ENCODE peak calls at places on chromosome 17, in eight cellular contexts. G is lower leg skin, F is spleen, C is B cell, B is colonic mucosa, J is cardiac fibroblast, V is stomach, P is A673. H is an unnamed sample.

GRCh38 chr17:21201302-21201602 is 12.7 kb downstream of the TMEM11 start:
- DNase-seq in F (no peak), J (no peak), V (no peak), C (no peak), B (no peak), P (peak), G (no peak), H (no peak)

GRCh38 chr17:21077286-21077685 is 34.5 kb upstream of the USP22 start:
- DNase-seq in J (no peak), G (no peak), F (no peak), P (no peak), V (no peak), C (no peak), B (no peak), H (no peak)

GRCh38 chr17:50559674-50560184 is 786 bp upstream of the CACNA1G start:
- DNase-seq in G (peak), F (no peak), V (peak), B (peak), J (peak), C (peak), P (peak), H (no peak)

GRCh38 chr17:41547921-41548843 is 20.1 kb upstream of the KRT19 start:
- DNase-seq in G (peak), C (no peak), J (peak), F (no peak), V (peak), B (peak), P (peak), H (peak)

GRCh38 chr17:31564883-31565297 is 173.4 kb downstream of the RAB11FIP4 start:
- DNase-seq in V (no peak), P (no peak), J (peak), C (no peak), G (no peak), F (no peak), B (no peak), H (no peak)

GRCh38 chr17:3669548-3669947 is 936 bp downstream of the EMC6 start:
- DNase-seq in B (no peak), G (no peak), F (no peak), V (no peak), P (peak), C (no peak), J (no peak), H (no peak)

GRCh38 chr17:48307814-48308411 is 122.1 kb downstream of the SKAP1 start:
- DNase-seq in P (peak), B (peak), F (peak), V (peak), G (peak), C (peak), J (peak), H (no peak)

GRCh38 chr17:29155235-29155965 is 24.8 kb downstream of the MYO18A start:
- DNase-seq in P (no peak), V (peak), B (peak), C (no peak), F (peak), G (no peak), J (peak), H (no peak)

GRCh38 chr17:35841505-35841904 is 27.2 kb downstream of the HEATR9 start:
- DNase-seq in J (peak), F (no peak), C (no peak), P (no peak), B (no peak), V (no peak), G (no peak), H (no peak)

GRCh38 chr17:80303824-80304223 is 43.2 kb downstream of the RNF213 start:
- DNase-seq in C (no peak), G (no peak), P (no peak), F (no peak), B (no peak), V (no peak), J (no peak), H (no peak)

GRCh38 chr17:29283496-29283895 is 10.5 kb downstream of the NUFIP2 start:
- DNase-seq in P (peak), V (no peak), B (no peak), F (no peak), G (no peak), J (no peak), C (no peak), H (no peak)

GRCh38 chr17:14325618-14326167 is 24.8 kb downstream of the HS3ST3B1 start:
- DNase-seq in G (peak), P (no peak), B (no peak), F (no peak), C (no peak), J (no peak), V (no peak), H (no peak)

GRCh38 chr17:4329838-4330237 is 36.6 kb downstream of the UBE2G1 start:
- DNase-seq in P (peak), J (peak), F (no peak), C (no peak), B (no peak), V (no peak), G (no peak), H (no peak)

GRCh38 chr17:40076595-40076994 is 13.8 kb downstream of the THRA start:
- DNase-seq in F (no peak), P (no peak), C (no peak), G (no peak), V (no peak), J (no peak), B (no peak), H (no peak)

GRCh38 chr17:2259769-2260536 is 43.6 kb downstream of the SMG6 start:
- DNase-seq in P (no peak), B (no peak), J (no peak), G (no peak), V (no peak), C (no peak), F (no peak), H (no peak)

GRCh38 chr17:77736721-77737120 is 221.8 kb upstream of the TNRC6C start:
- DNase-seq in J (no peak), F (no peak), G (peak), P (no peak), V (no peak), B (peak), C (no peak), H (peak)

GRCh38 chr17:80945736-80946135 is 45.9 kb upstream of the CHMP6 start:
- DNase-seq in J (no peak), F (peak), P (no peak), B (no peak), V (no peak), G (no peak), C (peak), H (no peak)

GRCh38 chr17:40327735-40328385 is 18.9 kb downstream of the RARA start:
- DNase-seq in B (peak), F (peak), G (no peak), C (no peak), V (no peak), J (peak), P (no peak), H (no peak)

GRCh38 chr17:81285179-81285878 is 9.8 kb downstream of the SLC38A10 start:
- DNase-seq in F (peak), C (peak), J (peak), P (no peak), G (peak), V (peak), B (peak), H (no peak)

GRCh38 chr17:31134526-31134925 is 39.7 kb downstream of the NF1 start:
- DNase-seq in C (no peak), V (no peak), G (no peak), J (peak), B (no peak), F (no peak), P (no peak), H (no peak)

GRCh38 chr17:48297825-48298224 is 132.2 kb downstream of the SKAP1 start:
- DNase-seq in P (no peak), G (no peak), J (no peak), F (no peak), V (no peak), B (peak), C (no peak), H (no peak)

GRCh38 chr17:47917581-47917980 is 21.5 kb downstream of the SP2 start:
- DNase-seq in P (no peak), F (no peak), J (no peak), G (no peak), V (no peak), C (no peak), B (no peak), H (no peak)

GRCh38 chr17:34562387-34562786 is 17.0 kb upstream of the TMEM132E start:
- DNase-seq in F (no peak), C (no peak), B (no peak), V (no peak), G (no peak), P (no peak), J (no peak), H (no peak)

GRCh38 chr17:35578929-35579448 is 618 bp upstream of the PEX12 start:
- DNase-seq in V (no peak), F (no peak), B (no peak), C (no peak), G (no peak), J (no peak), P (no peak), H (no peak)

GRCh38 chr17:64095144-64095882 is 34.6 kb downstream of the ERN1 start:
- DNase-seq in B (peak), C (no peak), G (no peak), J (no peak), P (no peak), V (peak), F (no peak), H (no peak)

GRCh38 chr17:46818319-46818928 is at the start of gene WNT3:
- DNase-seq in G (no peak), P (peak), B (no peak), C (peak), J (no peak), F (peak), V (no peak), H (no peak)

GRCh38 chr17:61057257-61057656 is 342.4 kb upstream of the TBX2 start:
- DNase-seq in F (no peak), V (no peak), P (no peak), J (no peak), G (no peak), B (no peak), C (no peak), H (no peak)

DNA sequence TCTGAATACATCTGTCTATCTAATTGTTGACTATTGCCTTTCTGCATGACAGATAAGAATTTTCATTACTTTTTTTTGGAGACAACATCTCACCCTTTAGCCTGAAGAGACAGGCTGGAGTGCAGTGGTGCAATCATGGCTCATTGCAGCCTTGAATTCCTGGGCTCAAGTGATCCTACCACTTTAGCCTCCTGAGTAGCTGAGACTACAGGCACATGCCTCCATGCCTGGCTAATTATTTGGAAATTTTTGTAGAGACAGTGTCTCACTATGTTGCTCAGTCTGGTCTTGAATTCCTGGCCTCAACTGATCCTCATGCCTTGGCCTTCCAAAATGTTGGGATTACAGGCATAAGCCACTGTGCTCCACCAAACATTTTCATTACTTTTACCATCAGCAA is 99.8 kb upstream of the ELAC2 start:
- DNase-seq in G (no peak), J (no peak), C (no peak), B (no peak), V (no peak), F (no peak), P (no peak), H (no peak)
- TF ChIP-seq CTCF in G (no peak), J (no peak), C (no peak), B (no peak), V (no peak), F (no peak), P (no peak), H (no peak)

GRCh38 chr17:58303981-58304734 is 23.4 kb upstream of the MPO start:
- DNase-seq in C (peak), G (peak), V (peak), P (peak), B (peak), J (peak), F (peak), H (peak)
- TF ChIP-seq CTCF in C (peak), G (no peak), V (no peak), P (peak), B (peak), J (peak), F (peak), H (peak)

GRCh38 chr17:74859439-74860228 is at the start of gene GRIN2C:
- DNase-seq in J (no peak), F (no peak), V (no peak), P (peak), G (no peak), B (no peak), C (peak), H (no peak)
- TF ChIP-seq CTCF in J (no peak), F (peak), V (no peak), P (peak), G (no peak), B (no peak), C (peak), H (peak)

DNA sequence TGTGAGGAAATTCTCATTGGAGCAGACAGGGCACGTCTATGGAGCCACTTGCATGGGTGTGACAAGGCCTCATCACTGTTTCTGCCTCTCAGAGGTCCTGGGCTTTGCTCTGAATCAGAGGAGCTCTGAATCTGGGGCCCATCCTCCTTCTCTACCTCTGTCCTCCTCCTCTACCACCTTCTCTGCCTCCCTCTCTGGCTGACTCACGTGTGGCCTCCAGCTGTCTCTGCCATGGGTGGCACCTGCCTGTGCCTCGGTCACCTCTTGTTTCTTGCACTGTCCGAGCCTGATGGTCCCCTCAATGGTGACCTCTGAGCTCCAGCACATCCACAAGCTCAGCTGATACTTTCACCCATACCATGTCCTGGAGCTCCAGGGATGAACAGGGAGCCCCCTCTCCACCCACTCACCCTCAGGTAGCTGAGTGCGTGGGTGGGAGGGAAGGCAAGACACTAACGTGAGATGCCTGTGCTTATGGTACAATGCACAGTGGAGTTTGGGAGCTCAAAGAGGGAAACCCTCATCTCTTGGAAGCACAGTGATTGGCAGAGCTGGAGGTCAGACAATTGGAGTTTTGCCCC is 116.4 kb upstream of the CRHR1 start:
- DNase-seq in F (no peak), P (no peak), B (no peak), C (no peak), V (no peak), J (no peak), G (no peak), H (no peak)
- TF ChIP-seq CTCF in F (no peak), P (no peak), B (no peak), C (no peak), V (no peak), J (no peak), G (no peak), H (no peak)

GRCh38 chr17:8856869-8857575 is 10.5 kb downstream of the PIK3R6 start:
- DNase-seq in P (no peak), B (no peak), G (peak), F (no peak), V (no peak), J (no peak), C (no peak), H (no peak)

GRCh38 chr17:8859804-8860430 is 7.6 kb downstream of the PIK3R6 start:
- DNase-seq in B (no peak), V (no peak), J (no peak), C (no peak), G (peak), P (no peak), F (no peak), H (no peak)

GRCh38 chr17:8861482-8862181 is 5.8 kb downstream of the PIK3R6 start:
- DNase-seq in J (no peak), P (no peak), V (no peak), C (no peak), B (no peak), G (peak), F (no peak), H (no peak)

GRCh38 chr17:8857919-8858318 is 9.6 kb downstream of the PIK3R6 start:
- DNase-seq in G (no peak), J (peak), B (no peak), V (no peak), C (no peak), F (no peak), P (peak), H (peak)

GRCh38 chr17:8859029-8859803 is 8.3 kb downstream of the PIK3R6 start:
- DNase-seq in G (peak), J (no peak), F (no peak), P (no peak), C (no peak), B (no peak), V (no peak), H (no peak)
- TF ChIP-seq CTCF in G (no peak), J (peak), F (no peak), P (no peak), C (no peak), B (no peak), V (no peak), H (no peak)

DNA sequence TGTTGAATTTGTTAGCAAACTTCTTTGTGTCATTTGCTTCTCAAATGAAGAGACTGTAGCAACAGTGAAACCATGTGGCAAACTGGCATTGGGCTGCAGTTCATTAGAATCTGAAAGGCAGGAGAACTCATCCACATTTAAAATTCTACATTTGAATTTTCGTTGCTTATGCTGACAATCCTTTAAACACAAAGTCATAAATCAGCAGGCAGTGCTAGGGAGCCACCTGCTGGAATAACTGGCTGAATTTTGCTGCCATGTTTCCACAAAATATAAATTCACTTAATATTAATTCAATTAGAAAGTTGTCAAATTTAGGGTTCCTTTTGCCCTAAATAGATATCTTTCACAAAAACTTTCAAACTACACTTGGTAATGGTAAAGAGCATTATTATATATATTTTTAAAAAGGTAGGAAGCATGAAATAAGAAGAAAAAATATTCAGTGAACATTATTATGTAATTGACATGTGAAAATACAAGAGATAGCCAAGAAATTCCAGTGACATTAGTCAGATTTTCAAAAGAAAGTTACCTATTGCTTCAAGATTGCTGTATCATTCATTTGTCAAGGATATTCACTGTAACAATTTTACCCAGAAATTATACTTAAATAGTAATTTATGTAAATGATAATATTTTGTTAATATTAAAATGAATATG is 350.1 kb downstream of the KIF2B start:
- DNase-seq in C (no peak), B (no peak), G (no peak), F (no peak), J (peak), V (no peak), P (peak), H (no peak)
- TF ChIP-seq CTCF in C (no peak), B (no peak), G (no peak), F (no peak), J (peak), V (no peak), P (peak), H (peak)

GRCh38 chr17:82289822-82290541 is 16.5 kb upstream of the CSNK1D start:
- DNase-seq in C (no peak), J (no peak), B (no peak), V (no peak), G (no peak), P (no peak), F (no peak), H (no peak)

GRCh38 chr17:82288602-82288927 is 15.1 kb upstream of the CSNK1D start:
- DNase-seq in C (no peak), F (no peak), B (no peak), P (no peak), J (no peak), V (no peak), G (no peak), H (no peak)

GRCh38 chr17:82285141-82285540 is 11.6 kb upstream of the CSNK1D start:
- DNase-seq in B (no peak), C (no peak), F (no peak), V (no peak), J (no peak), G (no peak), P (no peak), H (no peak)

GRCh38 chr17:82287849-82288601 is 14.5 kb upstream of the CSNK1D start:
- DNase-seq in B (peak), C (no peak), J (peak), F (no peak), P (no peak), V (peak), G (no peak), H (no peak)

DNA sequence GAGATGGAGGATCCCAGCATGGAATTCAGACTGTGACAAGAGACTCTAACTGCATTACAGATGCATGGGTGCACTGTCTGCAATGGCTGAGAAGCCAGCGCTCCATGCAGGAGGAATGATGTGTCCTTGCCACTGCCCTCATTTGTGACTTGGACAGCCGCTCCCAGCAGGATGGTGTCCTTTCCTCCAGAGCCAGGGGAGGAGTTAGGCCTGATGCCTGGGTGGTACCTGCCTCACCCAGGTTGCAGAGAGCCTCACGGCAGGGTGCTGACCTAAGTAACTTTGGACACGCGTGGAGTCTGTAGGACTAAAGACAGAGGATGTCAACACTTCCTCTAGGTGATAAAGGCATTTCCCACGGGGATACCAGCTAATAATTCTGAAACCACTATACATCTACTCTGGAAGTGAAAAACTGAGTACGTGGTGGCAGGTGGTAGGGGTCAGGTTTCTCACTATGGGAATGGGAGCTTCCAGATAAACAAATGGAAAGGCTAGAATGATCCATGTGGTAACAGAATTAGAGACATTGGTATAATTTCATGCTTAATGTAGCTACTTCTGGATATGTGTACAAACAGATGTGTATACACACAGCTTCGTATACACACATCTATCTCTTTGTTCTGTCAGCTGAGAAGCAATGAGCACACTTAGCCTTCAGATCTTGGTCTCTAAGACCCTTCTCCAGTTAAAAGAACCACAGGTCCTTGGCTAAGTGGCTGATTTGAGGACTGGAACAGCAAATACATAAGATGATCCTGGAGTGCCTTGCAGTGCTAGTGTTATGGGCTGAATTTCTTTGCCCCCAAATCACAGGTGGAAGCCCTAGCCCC is 13.7 kb upstream of the CSNK1D start:
- DNase-seq in V (no peak), B (no peak), F (no peak), P (no peak), G (no peak), J (no peak), C (no peak), H (no peak)
- TF ChIP-seq CTCF in V (no peak), B (no peak), F (no peak), P (no peak), G (no peak), J (no peak), C (no peak), H (no peak)

H was measured in osteocyte.